ENCODE peak calls at places on chromosomes 11 and 22, in eight cellular contexts. X is pancreas, I is NT2/D1, L is adipocyte, V is fibroblast of pulmonary artery, T is HCT116, G is NB4, F is astrocyte of the spinal cord. H is an unnamed sample.

GRCh38 chr11:78798567-78799170 is 224.0 kb upstream of the NARS2 start:
- DNase-seq in F (peak), V (peak), T (peak), G (peak), I (peak), X (peak), L (peak), H (peak)

GRCh38 chr11:77126861-77127673 is 979 bp upstream of the MYO7A start:
- DNase-seq in X (peak), V (peak), G (peak), I (no peak), T (no peak), F (peak), L (peak), H (peak)

GRCh38 chr22:37802310-37803194 is 5.2 kb upstream of the GCAT start:
- DNase-seq in I (no peak), F (peak), G (peak), T (no peak), L (peak), X (peak), V (peak), H (peak)

GRCh38 chr11:13965337-13965736 is 2.8 kb downstream of the SPON1 start:
- DNase-seq in G (no peak), L (no peak), X (no peak), V (no peak), T (no peak), F (no peak), I (no peak), H (peak)

GRCh38 chr11:2526808-2527381 is 82.1 kb downstream of the KCNQ1 start:
- DNase-seq in T (no peak), G (peak), V (no peak), F (no peak), L (peak), I (no peak), X (peak), H (peak)

GRCh38 chr11:134503104-134503503 is 91.1 kb upstream of the B3GAT1 start:
- DNase-seq in V (no peak), F (no peak), G (no peak), L (no peak), X (no peak), T (no peak), I (no peak), H (no peak)

GRCh38 chr11:15114501-15115475 is at the start of gene INSC:
- DNase-seq in I (no peak), X (peak), T (no peak), L (peak), G (no peak), F (no peak), V (no peak), H (no peak)

GRCh38 chr11:102530558-102530957 is at the start of gene MMP7:
- DNase-seq in F (peak), T (no peak), V (peak), I (no peak), G (peak), L (peak), X (peak), H (no peak)

GRCh38 chr22:31998784-31999435 is 44.2 kb upstream of the SLC5A1 start:
- DNase-seq in X (no peak), I (no peak), V (no peak), F (no peak), G (no peak), L (no peak), T (no peak), H (no peak)

GRCh38 chr11:72613977-72614376 is 60.2 kb downstream of the PDE2A start:
- DNase-seq in F (no peak), V (no peak), I (no peak), L (no peak), G (peak), X (no peak), T (no peak), H (peak)

GRCh38 chr11:134562176-134562575 is 150.1 kb upstream of the B3GAT1 start:
- DNase-seq in V (no peak), F (no peak), I (no peak), X (no peak), T (no peak), G (no peak), L (no peak), H (no peak)

DNA sequence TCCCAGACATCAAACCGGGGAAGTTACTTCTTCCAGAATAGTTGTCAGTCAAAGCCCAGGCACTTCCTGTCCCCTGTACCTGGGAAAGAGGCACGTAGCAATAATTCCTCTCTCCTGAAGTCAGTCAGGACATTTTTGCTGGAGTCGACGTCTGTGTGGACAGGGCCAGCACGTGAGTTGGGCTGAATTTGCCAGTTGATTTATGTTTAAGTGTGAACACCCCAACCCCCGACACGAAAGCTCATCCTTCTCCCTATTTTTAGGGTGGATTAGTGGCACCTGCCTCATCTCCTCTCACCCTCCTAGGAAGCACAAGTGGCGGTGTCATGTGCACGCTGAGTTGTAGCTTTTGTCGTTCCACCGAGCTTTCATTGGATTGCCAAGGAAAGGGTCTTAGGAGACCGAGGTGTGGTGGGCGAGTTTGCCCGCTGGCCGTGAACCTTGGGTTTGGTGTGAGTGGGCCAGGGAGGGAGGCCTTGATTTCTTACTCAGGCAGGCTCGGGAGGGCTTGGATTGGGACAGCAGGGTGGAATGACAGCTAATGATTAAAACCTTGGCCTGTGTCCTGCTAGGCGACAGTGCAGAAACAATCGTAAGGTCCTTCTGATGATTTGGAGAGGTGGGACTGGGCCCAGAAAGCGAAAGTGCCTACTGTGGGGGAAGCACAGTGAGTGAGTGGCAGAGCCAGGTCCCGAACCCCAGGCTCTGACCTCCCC is 87.0 kb upstream of the CRYBB3 start:
- DNase-seq in X (no peak), L (no peak), I (no peak), G (no peak), F (no peak), T (no peak), V (no peak), H (no peak)
- H3K4me3 ChIP-seq in X (peak), L (no peak), I (no peak), G (no peak), F (no peak), T (no peak), V (no peak), H (peak)

GRCh38 chr11:117090111-117090706 is 8.0 kb downstream of the SIK3 start:
- DNase-seq in V (no peak), X (no peak), L (no peak), T (peak), G (no peak), I (no peak), F (no peak), H (no peak)

GRCh38 chr11:117092951-117093590 is 5.2 kb downstream of the SIK3 start:
- DNase-seq in T (no peak), F (no peak), L (no peak), X (no peak), V (no peak), I (no peak), G (no peak), H (no peak)

GRCh38 chr11:117091753-117092477 is 6.3 kb downstream of the SIK3 start:
- DNase-seq in F (no peak), G (no peak), I (no peak), V (no peak), L (no peak), T (no peak), X (no peak), H (no peak)

GRCh38 chr11:117087446-117087845 is 10.8 kb downstream of the SIK3 start:
- DNase-seq in L (no peak), F (no peak), T (no peak), I (no peak), G (no peak), V (no peak), X (no peak), H (no peak)

GRCh38 chr11:117089685-117090084 is 8.5 kb downstream of the SIK3 start:
- DNase-seq in F (no peak), X (no peak), T (peak), V (no peak), G (no peak), L (no peak), I (no peak), H (no peak)
- H3K4me3 ChIP-seq in F (no peak), X (no peak), T (no peak), V (no peak), G (no peak), L (no peak), I (no peak), H (no peak)

GRCh38 chr11:104323841-104324240 is 159.9 kb upstream of the PDGFD start:
- DNase-seq in I (no peak), G (no peak), V (no peak), T (no peak), L (no peak), X (no peak), F (no peak), H (no peak)

GRCh38 chr11:104324276-104324675 is 160.3 kb upstream of the PDGFD start:
- DNase-seq in I (no peak), G (no peak), X (no peak), F (no peak), V (no peak), L (no peak), T (no peak), H (no peak)

GRCh38 chr11:104320091-104320490 is 156.1 kb upstream of the PDGFD start:
- DNase-seq in I (no peak), T (no peak), V (peak), G (no peak), X (no peak), F (peak), L (peak), H (no peak)

GRCh38 chr11:104320956-104321355 is 157.0 kb upstream of the PDGFD start:
- DNase-seq in T (no peak), V (no peak), L (no peak), X (no peak), F (no peak), G (no peak), I (no peak), H (no peak)

DNA sequence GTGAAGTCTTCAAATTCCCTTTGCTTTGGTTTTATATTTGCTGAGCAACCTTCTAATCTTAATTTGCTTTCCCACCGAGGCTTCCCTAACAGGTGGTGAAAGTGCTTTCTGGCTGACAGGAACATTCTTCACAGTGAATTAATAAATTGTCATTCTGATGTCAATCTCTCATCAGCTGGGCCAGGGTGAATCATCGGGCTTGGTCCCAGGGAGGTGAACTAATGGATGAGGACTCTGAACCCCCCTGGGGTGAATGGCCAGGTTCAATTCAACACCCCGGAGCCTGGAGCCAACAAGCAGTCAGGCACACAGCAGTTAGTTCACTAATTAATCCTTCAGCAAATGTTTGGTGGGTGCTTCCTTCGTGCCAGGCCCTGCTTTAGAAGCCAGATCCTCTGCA is 155.4 kb upstream of the PDGFD start:
- DNase-seq in G (no peak), V (no peak), T (no peak), L (no peak), I (no peak), X (no peak), F (no peak), H (no peak)
- H3K4me3 ChIP-seq in G (no peak), V (no peak), T (no peak), L (no peak), I (no peak), X (no peak), F (no peak), H (no peak)

GRCh38 chr22:20118572-20119020 is 1.6 kb upstream of the TRMT2A start:
- DNase-seq in G (no peak), X (no peak), T (no peak), V (no peak), F (no peak), I (no peak), L (no peak), H (no peak)
- H3K4me3 ChIP-seq in G (peak), X (peak), T (peak), V (peak), F (peak), I (peak), L (peak), H (peak)

GRCh38 chr11:10664005-10664404 is 29.6 kb downstream of the IRAG1 start:
- DNase-seq in T (no peak), F (peak), V (no peak), I (no peak), L (no peak), G (no peak), X (no peak), H (no peak)

GRCh38 chr11:10666556-10666955 is 27.0 kb downstream of the IRAG1 start:
- DNase-seq in X (no peak), T (no peak), V (no peak), F (peak), I (no peak), L (peak), G (no peak), H (no peak)

GRCh38 chr11:10666976-10667892 is 26.3 kb downstream of the IRAG1 start:
- DNase-seq in G (no peak), V (no peak), T (no peak), X (no peak), I (no peak), L (peak), F (peak), H (no peak)

GRCh38 chr11:10663365-10663764 is 30.2 kb downstream of the IRAG1 start:
- DNase-seq in F (no peak), T (no peak), L (no peak), I (no peak), X (no peak), V (no peak), G (no peak), H (no peak)

GRCh38 chr11:10664511-10664910 is 29.0 kb downstream of the IRAG1 start:
- DNase-seq in X (no peak), L (no peak), T (no peak), G (no peak), F (no peak), V (no peak), I (no peak), H (no peak)
- H3K4me3 ChIP-seq in X (no peak), L (no peak), T (no peak), G (no peak), F (no peak), V (no peak), I (no peak), H (no peak)

DNA sequence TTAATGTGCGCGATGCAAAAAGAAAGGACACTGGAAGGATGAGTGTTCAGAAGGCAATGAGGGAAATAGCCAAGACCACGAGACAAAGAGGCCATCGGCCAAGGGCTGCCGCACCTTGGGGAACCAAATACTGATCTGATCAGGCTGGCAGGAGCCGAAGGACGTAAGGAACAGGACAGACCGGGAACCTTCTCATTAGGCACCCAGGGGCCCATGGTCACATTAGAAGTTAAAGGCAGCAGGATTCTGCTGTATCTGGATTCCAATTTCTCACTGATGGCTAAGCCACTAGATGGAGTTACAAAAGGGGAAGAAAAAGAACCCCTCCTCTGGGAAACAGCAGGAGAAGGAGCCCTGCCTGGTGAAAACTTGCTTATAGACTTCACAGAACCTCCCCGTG is 28.8 kb upstream of the CPT1A start:
- DNase-seq in V (no peak), G (peak), X (no peak), T (no peak), L (no peak), F (no peak), I (no peak), H (no peak)
- H3K4me3 ChIP-seq in V (peak), G (peak), X (peak), T (peak), L (peak), F (no peak), I (no peak), H (peak)